ENCODE peak calls at places on chromosomes 13 and 19, in five cellular contexts. Z is suprapubic skin, E is endodermal cell, Y is K562, Q is colonic mucosa. H is an unnamed sample.

GRCh38 chr19:992670-993055 is 7.6 kb upstream of the GRIN3B start:
- DNase-seq in E (no peak), Q (no peak), Z (no peak), Y (no peak), H (no peak)

GRCh38 chr19:27776524-27776923 is 1436.4 kb downstream of the UQCRFS1 start:
- DNase-seq in Y (peak; percentile 28), Z (no peak), Q (no peak), E (peak; percentile 10), H (no peak)

GRCh38 chr19:14147797-14148605 is 11.6 kb upstream of the ASF1B start:
- DNase-seq in Y (peak; percentile 81), Z (no peak), E (peak; percentile 76), Q (peak; percentile 72), H (peak; percentile 69)

GRCh38 chr19:40933025-40933424 is 51.0 kb upstream of the CYP2A7 start:
- DNase-seq in Z (no peak), Y (no peak), Q (no peak), E (peak; percentile 73), H (no peak)

GRCh38 chr13:110216403-110217041 is 90.4 kb downstream of the COL4A1 start:
- DNase-seq in Y (no peak), E (no peak), Z (no peak), Q (no peak), H (no peak)

GRCh38 chr19:33039108-33039599 is 25.5 kb downstream of the RHPN2 start:
- DNase-seq in Q (no peak), Z (no peak), E (no peak), Y (no peak), H (no peak)

GRCh38 chr13:33188093-33188882 is 97.3 kb downstream of the STARD13 start:
- DNase-seq in Q (no peak), Z (no peak), E (no peak), Y (no peak), H (no peak)

GRCh38 chr19:35153701-35154534 is 617 bp upstream of the FXYD5 start:
- DNase-seq in Y (peak; percentile 81), Z (peak; percentile 82), E (peak; percentile 88), Q (peak; percentile 50), H (no peak)

GRCh38 chr13:79780240-79780639 is 299.3 kb downstream of the NDFIP2 start:
- DNase-seq in Q (no peak), Z (no peak), Y (no peak), E (no peak), H (no peak)

GRCh38 chr13:37488682-37489081 is 109.9 kb downstream of the POSTN start:
- DNase-seq in E (no peak), Y (no peak), Q (no peak), Z (no peak), H (no peak)

GRCh38 chr19:8110931-8111330 is 38.5 kb downstream of the FBN3 start:
- DNase-seq in Z (no peak), Y (peak; percentile 5), E (no peak), Q (no peak), H (no peak)

GRCh38 chr19:45021971-45022370 is 16.9 kb upstream of the CLASRP start:
- DNase-seq in E (no peak), Z (no peak), Y (no peak), Q (no peak), H (no peak)

GRCh38 chr13:101258071-101258470 is 158.2 kb downstream of the NALCN start:
- DNase-seq in E (peak; percentile 77), Z (no peak), Y (no peak), Q (no peak), H (no peak)

GRCh38 chr13:37701972-37702371 is 103.4 kb upstream of the POSTN start:
- DNase-seq in Z (peak; percentile 75), E (no peak), Q (no peak), Y (no peak), H (no peak)

GRCh38 chr19:18049390-18049789 is 37.3 kb downstream of the IL12RB1 start:
- DNase-seq in Q (peak; percentile 82), Y (no peak), Z (peak; percentile 84), E (no peak), H (peak; percentile 83)

GRCh38 chr13:44365008-44365407 is 8.6 kb upstream of the SERP2 start:
- DNase-seq in E (no peak), Z (no peak), Y (no peak), Q (no peak), H (no peak)

GRCh38 chr13:103803349-103803748 is 737.1 kb upstream of the SLC10A2 start:
- DNase-seq in Y (no peak), E (no peak), Z (no peak), Q (no peak), H (no peak)

GRCh38 chr19:13795595-13796300 is 505 bp downstream of the ZSWIM4 start:
- DNase-seq in Z (no peak), E (peak; percentile 59), Y (peak; percentile 73), Q (peak; percentile 32), H (peak; percentile 45)

GRCh38 chr13:24502567-24503375 is 9.8 kb downstream of the PARP4 start:
- DNase-seq in Z (peak; percentile 64), E (peak; percentile 61), Q (peak; percentile 53), Y (no peak), H (no peak)

GRCh38 chr13:39875583-39875982 is 220.1 kb downstream of the COG6 start:
- DNase-seq in Y (no peak), E (no peak), Z (no peak), Q (no peak), H (no peak)

GRCh38 chr19:35766571-35767104 is 8.7 kb downstream of the PROSER3 start:
- DNase-seq in Z (no peak), E (peak; percentile 49), Q (no peak), Y (no peak), H (no peak)

GRCh38 chr13:113488283-113488682 is 2.2 kb downstream of the DCUN1D2 start:
- DNase-seq in Q (no peak), Z (no peak), Y (no peak), E (no peak), H (no peak)

GRCh38 chr13:72062566-72062965 is 195.6 kb upstream of the DACH1 start:
- DNase-seq in Z (no peak), Y (no peak), E (peak; percentile 85), Q (peak; percentile 65), H (no peak)

GRCh38 chr19:12748489-12748888 is 3.1 kb upstream of the BEST2 start:
- DNase-seq in Q (no peak), Y (no peak), Z (no peak), E (peak; percentile 77), H (no peak)

GRCh38 chr19:35889370-35890112 is 10.8 kb downstream of the NFKBID start:
- DNase-seq in E (no peak), Y (no peak), Z (no peak), Q (no peak), H (no peak)

GRCh38 chr13:111541345-111541744 is 220.9 kb downstream of the TEX29 start:
- DNase-seq in Y (no peak), E (no peak), Q (no peak), Z (no peak), H (no peak)

GRCh38 chr13:112710855-112711527 is 21.2 kb downstream of the ATP11A start:
- DNase-seq in Z (peak; percentile 67), E (no peak), Y (no peak), Q (no peak), H (no peak)

GRCh38 chr13:49560270-49561063 is 24.9 kb downstream of the RCBTB1 start:
- DNase-seq in Z (no peak), E (peak; percentile 81), Q (no peak), Y (no peak), H (peak; percentile 71)

DNA sequence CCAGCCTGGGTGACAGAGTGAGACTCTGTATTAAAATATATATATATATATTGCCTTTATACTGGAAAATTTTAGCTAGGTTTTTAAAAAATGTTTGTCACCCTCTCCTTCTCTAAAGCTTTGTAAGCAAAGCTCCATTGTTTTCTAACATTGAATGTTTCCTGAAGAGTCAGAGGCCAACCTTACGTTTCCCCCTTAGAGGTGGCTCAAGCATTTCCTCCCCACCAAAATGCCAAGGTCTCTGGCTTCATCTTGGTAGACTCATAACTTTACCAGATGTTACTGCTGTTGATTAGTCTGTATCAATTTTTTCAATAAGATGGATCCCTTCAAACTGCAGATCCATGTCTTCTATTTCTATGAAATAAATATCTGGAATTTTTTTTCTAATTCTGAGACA is 25.2 kb upstream of the IPO5 start:
- DNase-seq in Q (no peak), Z (no peak), Y (no peak), E (no peak), H (no peak)
- H3K36me3 ChIP-seq in Q (no peaks in the 10 kb centered on the region), Z (no peaks in the 10 kb centered on the region), Y (no peaks in the 10 kb centered on the region), E (no peaks in the 10 kb centered on the region), H (no peaks in the 10 kb centered on the region)

DNA sequence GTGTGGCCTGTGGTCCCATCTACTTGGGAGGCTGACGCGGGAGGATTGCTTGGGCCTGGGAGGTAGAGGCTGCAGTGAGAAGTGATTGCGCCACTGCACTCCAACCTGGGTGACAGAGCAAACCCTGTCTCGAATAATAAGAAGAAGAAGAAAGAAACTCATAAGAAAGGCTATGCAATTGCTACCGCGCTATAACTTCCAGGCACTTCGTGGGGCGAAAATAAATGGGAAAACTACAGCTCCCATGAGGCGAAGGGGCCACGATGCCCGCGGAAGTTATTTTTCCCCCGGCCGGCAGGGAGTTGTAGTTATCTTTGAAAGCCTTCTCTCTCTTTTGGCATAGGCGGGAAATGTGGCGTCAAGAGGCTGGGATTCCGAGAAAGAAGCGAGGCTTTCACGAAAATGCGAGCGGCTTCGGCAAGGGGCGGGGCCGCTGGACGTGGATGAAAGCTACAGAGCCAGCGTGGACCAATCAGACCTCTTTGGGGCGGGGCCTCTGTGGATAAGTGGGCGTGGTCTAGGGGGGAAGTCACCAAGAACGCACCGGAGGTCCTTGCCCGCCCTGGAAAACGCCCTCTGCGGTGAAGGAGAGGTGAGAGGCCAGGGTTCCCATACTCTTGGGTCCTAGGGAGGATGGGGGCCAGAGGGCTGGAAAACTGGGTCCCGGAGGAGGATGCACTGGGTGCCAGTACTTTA is at the start of gene NUCB1:
- DNase-seq in Q (peak; percentile 100), Y (peak; percentile 98), Z (peak; percentile 100), E (peak; percentile 100), H (peak; percentile 99)
- TF ChIP-seq CTCF in Q (no peak), Y (peak; percentile 52), Z (no peak), E (peak; percentile 31), H (peak; percentile 51)

DNA sequence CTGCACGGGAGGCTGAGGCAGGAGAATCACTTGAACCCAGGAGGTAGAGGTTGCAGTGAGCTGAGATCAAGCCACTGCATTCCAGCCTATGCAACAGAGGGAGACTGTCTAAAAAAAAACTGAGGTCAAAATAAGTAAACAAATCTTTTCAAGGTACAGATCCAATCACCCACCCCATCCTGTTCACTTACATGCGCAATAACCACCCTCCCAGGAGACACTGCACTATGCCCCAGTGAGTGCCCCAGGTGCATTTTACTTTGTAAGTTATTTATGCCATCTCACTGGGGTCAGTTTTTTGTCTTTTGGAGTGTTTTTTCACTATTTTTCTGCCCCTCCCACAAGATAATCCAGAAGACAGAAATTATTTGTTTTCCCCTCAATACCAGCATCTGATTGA is 6.9 kb upstream of the ZNF253 start:
- DNase-seq in Z (no peak), Q (no peak), E (no peak), Y (no peak), H (no peak)
- H3K9me3 ChIP-seq in Z (no peaks in the 10 kb centered on the region), Q (no peaks in the 10 kb centered on the region), E (peaks cover 6% of the 10 kb centered on the region), Y (peaks cover 3% of the 10 kb centered on the region), H (no peaks in the 10 kb centered on the region)

DNA sequence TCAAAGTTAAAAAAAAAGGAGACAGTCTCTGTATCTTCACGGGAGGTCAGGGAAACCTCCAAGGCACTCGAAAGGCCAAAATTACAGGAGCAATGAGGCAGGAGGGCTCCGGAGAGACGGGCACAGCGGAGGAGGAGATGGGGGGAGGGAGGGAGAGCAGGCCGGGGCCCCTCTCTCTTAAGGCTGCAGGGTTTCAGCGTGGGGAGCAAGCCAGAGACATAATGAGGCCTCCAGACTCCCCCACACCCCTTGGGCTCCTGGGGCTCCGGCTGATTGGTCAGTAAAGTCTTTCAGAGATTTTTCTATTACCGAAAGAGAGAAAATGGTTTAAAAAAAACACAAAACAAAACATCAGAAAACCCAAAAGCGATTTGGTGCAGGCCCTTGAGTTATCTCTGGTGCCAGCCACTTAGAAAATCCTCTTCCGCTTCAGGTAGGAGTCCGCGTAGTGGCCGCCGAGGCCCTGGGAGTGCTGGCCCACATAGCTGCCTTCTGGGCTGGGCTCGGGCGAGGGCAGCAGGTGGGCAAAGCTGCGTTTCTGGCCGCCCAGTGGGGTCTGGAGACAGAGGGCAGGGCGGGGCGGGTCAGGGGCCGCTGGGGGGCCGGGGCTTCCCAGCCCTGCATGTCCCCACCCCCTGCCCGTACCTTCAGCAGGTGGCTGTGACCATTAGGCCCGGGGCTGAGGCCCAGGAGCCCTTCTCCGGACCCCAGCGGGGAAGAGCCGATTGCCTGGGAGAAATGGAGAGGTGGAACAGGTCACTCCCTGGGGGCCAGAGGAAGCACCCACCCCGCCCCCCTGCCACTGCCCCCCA is 1.4 kb upstream of the FDX2 start:
- DNase-seq in Z (no peak), E (no peak), Y (no peak), Q (no peak), H (no peak)
- H3K36me3 ChIP-seq in Z (peaks cover 57% of the 10 kb centered on the region), E (peaks cover 50% of the 10 kb centered on the region), Y (peaks cover 73% of the 10 kb centered on the region), Q (peaks cover 4% of the 10 kb centered on the region), H (no peaks in the 10 kb centered on the region)